ENCODE peak calls at places on chromosomes 12 and 14, in four cellular contexts. U is HepG2, R is K562, N is GM12878. X is an unnamed sample.

GRCh38 chr14:24332094-24332983 is 2.5 kb downstream of the ADCY4 start:
- DNase-seq in U (peak; percentile 86), R (peak; percentile 78), N (peak; percentile 60), X (peak; percentile 82)

GRCh38 chr14:89728964-89729363 is 225.6 kb downstream of the EFCAB11 start:
- DNase-seq in U (no peak), R (no peak), N (no peak), X (no peak)

GRCh38 chr14:43503508-43503907 is 1003.6 kb downstream of the FSCB start:
- DNase-seq in U (peak; percentile 17), R (no peak), N (no peak), X (no peak)

GRCh38 chr14:52950410-52950897 is 396 bp downstream of the FERMT2 start:
- DNase-seq in U (peak; percentile 22), R (peak; percentile 4), N (no peak), X (peak; percentile 63)

GRCh38 chr14:105117257-105117646 is 51.3 kb downstream of the JAG2 start:
- DNase-seq in U (no peak), R (no peak), N (no peak), X (no peak)

GRCh38 chr12:120406080-120406479 is 31.8 kb upstream of the COX6A1 start:
- DNase-seq in U (no peak), R (no peak), N (no peak), X (no peak)

GRCh38 chr12:52243774-52244614 is 11.0 kb downstream of the KRT7 start:
- DNase-seq in U (peak; percentile 13), R (no peak), N (peak; percentile 66), X (no peak)

GRCh38 chr12:2893007-2893406 is 2.3 kb downstream of the TULP3 start:
- DNase-seq in U (peak; percentile 46), R (no peak), N (no peak), X (no peak)

GRCh38 chr12:124399622-124400021 is 104.7 kb downstream of the RFLNA start:
- DNase-seq in U (peak; percentile 18), R (peak; percentile 75), N (no peak), X (peak; percentile 68)

GRCh38 chr12:6943387-6943718 is 263 bp upstream of the RNU7-1 start:
- DNase-seq in U (peak; percentile 88), R (peak; percentile 69), N (no peak), X (peak; percentile 77)

GRCh38 chr14:72565917-72566316 is 328.0 kb downstream of the DPF3 start:
- DNase-seq in U (no peak), R (no peak), N (no peak), X (no peak)

GRCh38 chr12:32727237-32727636 is 28.5 kb downstream of the YARS2 start:
- DNase-seq in U (no peak), R (no peak), N (no peak), X (no peak)

GRCh38 chr12:102216086-102216691 is 18.6 kb upstream of the PMCH start:
- DNase-seq in U (no peak), R (no peak), N (no peak), X (no peak)

GRCh38 chr12:106238146-106238545 is 9.7 kb downstream of the CKAP4 start:
- DNase-seq in U (no peak), R (no peak), N (no peak), X (no peak)

GRCh38 chr14:85529803-85530574 is at the start of gene FLRT2:
- DNase-seq in U (no peak), R (no peak), N (no peak), X (peak; percentile 33)

GRCh38 chr14:64113279-64113678 is 180.9 kb downstream of the ESR2 start:
- DNase-seq in U (no peak), R (no peak), N (no peak), X (no peak)

GRCh38 chr14:59229653-59230406 is 41.4 kb downstream of the DAAM1 start:
- DNase-seq in U (no peak), R (no peak), N (no peak), X (no peak)

GRCh38 chr12:112777387-112778025 is 14.0 kb upstream of the RPH3A start:
- DNase-seq in U (no peak), R (no peak), N (no peak), X (no peak)

GRCh38 chr14:24843494-24843893 is 206.5 kb downstream of the STXBP6 start:
- DNase-seq in U (no peak), R (no peak), N (peak; percentile 13), X (no peak)

GRCh38 chr14:85418716-85419115 is 111.2 kb upstream of the FLRT2 start:
- DNase-seq in U (no peak), R (no peak), N (no peak), X (no peak)

GRCh38 chr14:39396448-39396847 is 35.8 kb downstream of the FBXO33 start:
- DNase-seq in U (no peak), R (no peak), N (no peak), X (no peak)

GRCh38 chr14:79645753-79646362 is 565.4 kb downstream of the DIO2 start:
- DNase-seq in U (no peak), R (no peak), N (no peak), X (no peak)

GRCh38 chr14:54291491-54292191 is 105.2 kb upstream of the CDKN3 start:
- DNase-seq in U (peak; percentile 98), R (no peak), N (no peak), X (no peak)

GRCh38 chr12:105214670-105215375 is 21.2 kb downstream of the APPL2 start:
- DNase-seq in U (peak; percentile 59), R (no peak), N (no peak), X (no peak)

GRCh38 chr14:22977684-22978486 is 4.5 kb downstream of the AJUBA start:
- DNase-seq in U (peak; percentile 100), R (peak; percentile 69), N (no peak), X (peak; percentile 87)

GRCh38 chr14:102935756-102936155 is 13.3 kb downstream of the AMN start:
- DNase-seq in U (no peak), R (no peak), N (no peak), X (no peak)

GRCh38 chr12:128914908-128915563 is 61.8 kb downstream of the GLT1D1 start:
- DNase-seq in U (no peak), R (no peak), N (peak; percentile 88), X (no peak)

GRCh38 chr14:50830044-50830931 is 674 bp downstream of the NIN start:
- DNase-seq in U (peak; percentile 22), R (peak; percentile 61), N (peak; percentile 27), X (peak; percentile 73)

GRCh38 chr14:22929104-22929847 is at the start of gene PRMT5:
- DNase-seq in U (peak; percentile 100), R (peak; percentile 95), N (peak; percentile 100), X (peak; percentile 97)

GRCh38 chr12:111764120-111764821 is 2.5 kb upstream of the ALDH2 start:
- DNase-seq in U (no peak), R (no peak), N (peak; percentile 77), X (no peak)
- TF ChIP-seq TCF7 in U (no peak), R (no peak), N (no peak), X (no peak)

DNA sequence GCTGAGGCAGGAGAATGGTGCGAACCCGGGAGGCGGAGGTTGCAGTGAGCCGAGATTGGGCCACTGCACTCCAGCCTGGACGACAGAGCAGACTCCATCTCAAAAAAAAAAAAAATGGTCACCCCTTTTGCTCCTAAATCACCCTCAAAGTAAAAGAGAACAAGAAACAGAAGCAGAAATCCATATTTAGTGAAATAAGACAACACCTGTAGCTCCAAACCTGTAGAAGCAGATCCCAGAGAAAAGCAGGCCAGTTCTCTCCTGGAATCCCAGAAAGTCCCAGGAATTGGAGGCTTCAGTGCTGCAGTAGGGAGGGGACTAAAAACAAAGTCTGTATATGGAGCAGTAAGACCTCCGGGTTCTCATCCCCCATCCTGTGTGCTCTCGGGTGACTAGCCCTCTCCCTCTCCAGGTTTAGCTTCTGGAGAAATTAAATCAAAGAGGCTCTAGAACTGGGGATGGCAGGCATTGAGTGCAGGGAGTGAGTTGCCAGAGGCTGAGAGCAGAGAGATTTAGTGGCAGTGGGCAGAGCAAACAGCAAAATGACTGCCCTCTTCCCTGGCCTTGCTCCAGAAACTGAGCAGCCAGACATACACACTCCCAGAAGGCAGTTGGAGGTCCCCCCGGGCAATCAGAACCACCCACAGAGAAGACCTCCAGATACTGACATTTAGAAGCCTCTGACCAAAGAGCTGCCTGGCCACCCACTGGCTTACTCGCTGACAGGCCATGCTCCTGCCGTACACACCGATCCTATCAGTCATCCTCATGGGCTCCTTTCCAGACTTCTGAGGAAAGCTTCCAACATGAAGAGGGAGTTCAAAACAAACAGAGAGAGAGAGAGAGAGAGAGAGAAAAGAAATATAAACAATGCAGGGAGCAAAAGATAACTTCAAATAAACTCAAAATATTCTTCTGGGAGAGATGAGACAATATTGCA is 6.3 kb upstream of the MLXIP start:
- DNase-seq in U (no peak), R (no peak), N (no peak), X (no peak)
- TF ChIP-seq ATF3 in U (no peak), R (no peak), N (no peak), X (no peak)

DNA sequence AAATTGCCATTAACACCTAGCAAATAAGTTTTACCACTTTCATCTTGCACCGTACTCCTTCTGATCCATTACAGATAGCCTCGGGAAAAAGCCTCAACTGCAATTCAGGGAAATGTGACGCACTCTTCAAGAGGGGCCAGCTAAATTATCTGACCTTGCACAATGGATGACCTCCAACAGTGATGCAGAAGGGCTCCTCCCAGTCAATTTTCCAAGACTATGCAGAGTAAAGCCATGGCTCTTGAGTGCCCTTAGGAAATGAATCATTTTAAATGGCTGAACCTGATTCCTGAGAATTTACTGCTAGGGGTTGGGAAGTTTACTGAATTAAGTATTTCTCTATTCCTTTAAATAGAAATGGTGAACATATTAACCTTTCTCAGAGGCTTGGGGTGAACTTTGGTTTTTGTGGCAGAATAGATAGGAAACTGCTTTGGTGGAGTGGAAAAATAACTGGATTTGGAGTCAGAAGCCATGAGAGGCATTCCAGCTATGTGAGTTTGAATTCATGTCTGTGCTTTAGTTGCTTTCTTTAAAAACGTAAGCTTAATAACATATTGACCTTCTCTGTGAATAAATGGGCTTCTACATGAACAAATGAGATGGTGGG is 64.8 kb upstream of the OVCH1 start:
- DNase-seq in U (no peak), R (no peak), N (no peak), X (no peak)
- TF ChIP-seq ESRRA in U (no peak), R (no peak), N (no peak), X (no peak)

GRCh38 chr12:132641811-132642650 is 23.5 kb downstream of the P2RX2 start:
- DNase-seq in U (no peak), R (no peak), N (no peak), X (no peak)

GRCh38 chr12:132637811-132638210 is 19.2 kb downstream of the P2RX2 start:
- DNase-seq in U (no peak), R (no peak), N (no peak), X (no peak)

GRCh38 chr12:132639996-132640520 is 21.5 kb downstream of the P2RX2 start:
- DNase-seq in U (no peak), R (no peak), N (no peak), X (no peak)

GRCh38 chr12:132640936-132641335 is 22.4 kb downstream of the P2RX2 start:
- DNase-seq in U (no peak), R (no peak), N (no peak), X (no peak)

DNA sequence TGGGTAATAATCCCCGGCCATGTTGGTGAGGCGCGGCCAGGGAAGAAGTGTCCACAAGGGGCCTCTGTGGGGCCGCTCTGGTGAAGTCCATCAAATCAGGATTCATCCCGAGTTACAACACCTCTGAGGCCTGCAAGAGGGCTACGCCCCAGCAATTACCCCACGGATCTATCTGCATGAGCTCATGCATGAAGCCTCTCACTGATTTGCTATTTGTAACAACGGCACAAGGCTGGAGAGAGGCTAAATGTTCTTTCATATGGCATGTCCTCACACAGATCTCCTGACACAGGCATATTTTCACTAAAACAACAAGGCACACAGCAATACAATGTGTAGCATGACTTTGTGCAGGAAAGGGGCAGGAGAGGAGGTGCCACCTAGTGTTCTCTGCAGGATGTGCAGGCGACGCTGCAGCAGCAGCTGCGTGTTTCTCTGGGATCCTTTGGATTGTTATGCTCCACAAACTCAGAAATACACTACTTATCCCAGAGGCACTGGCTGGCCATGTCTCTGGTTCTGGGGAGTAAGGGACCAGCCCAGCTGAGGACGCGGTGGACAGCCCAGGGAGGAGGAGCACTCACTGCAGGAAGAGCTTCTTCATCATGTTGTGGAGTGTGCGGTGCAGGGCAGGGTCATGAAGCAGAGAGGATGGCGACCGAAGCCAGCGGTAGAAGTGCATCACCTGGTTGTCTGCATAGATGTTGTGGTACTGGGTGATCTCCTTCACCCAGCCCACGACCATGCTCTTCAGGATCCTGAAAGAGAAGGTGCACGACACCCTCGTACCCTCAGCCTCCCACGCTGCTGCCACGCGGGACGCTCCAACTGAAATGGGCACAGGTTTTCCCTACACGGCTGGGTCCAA is 20.2 kb downstream of the P2RX2 start:
- DNase-seq in U (peak; percentile 17), R (no peak), N (no peak), X (peak; percentile 46)
- TF ChIP-seq TCF7 in U (no peak), R (no peak), N (no peak), X (no peak)

X was measured in WTC11.